ENCODE peak calls at places on chromosomes 5 and 9, in nine cellular contexts. One of them, this sample, is unnamed.

GRCh38 chr9:126965541-126966428 is 51.2 kb downstream of the RALGPS1 start:
- DNase-seq in neural progenitor cell: peak; percentile 67
- DNase-seq in BJ: no peak
- DNase-seq in AG09309: no peak
- DNase-seq in left ventricle myocardium inferior: peak; percentile 47
- DNase-seq in GM06990: peak; percentile 30
- DNase-seq in fibroblast of lung: peak; percentile 39
- DNase-seq in breast epithelium: no peak
- DNase-seq in AG04450: peak; percentile 21
- DNase-seq in this sample: peak; percentile 72

GRCh38 chr5:176904276-176904675 is 5.1 kb upstream of the HK3 start:
- DNase-seq in neural progenitor cell: no peak
- DNase-seq in BJ: no peak
- DNase-seq in AG09309: no peak
- DNase-seq in left ventricle myocardium inferior: no peak
- DNase-seq in GM06990: no peak
- DNase-seq in fibroblast of lung: no peak
- DNase-seq in breast epithelium: no peak
- DNase-seq in AG04450: no peak
- DNase-seq in this sample: no peak

GRCh38 chr9:114390952-114391351 is 3.2 kb upstream of the AKNA start:
- DNase-seq in neural progenitor cell: no peak
- DNase-seq in BJ: no peak
- DNase-seq in AG09309: no peak
- DNase-seq in left ventricle myocardium inferior: no peak
- DNase-seq in GM06990: no peak
- DNase-seq in fibroblast of lung: no peak
- DNase-seq in breast epithelium: no peak
- DNase-seq in AG04450: no peak
- DNase-seq in this sample: no peak

GRCh38 chr9:36640982-36641381 is 68.3 kb downstream of the MELK start:
- DNase-seq in neural progenitor cell: no peak
- DNase-seq in BJ: no peak
- DNase-seq in AG09309: no peak
- DNase-seq in left ventricle myocardium inferior: no peak
- DNase-seq in GM06990: no peak
- DNase-seq in fibroblast of lung: no peak
- DNase-seq in breast epithelium: no peak
- DNase-seq in AG04450: no peak
- DNase-seq in this sample: no peak

GRCh38 chr9:72726951-72727350 is 205.5 kb downstream of the TMC1 start:
- DNase-seq in neural progenitor cell: no peak
- DNase-seq in BJ: no peak
- DNase-seq in AG09309: no peak
- DNase-seq in left ventricle myocardium inferior: no peak
- DNase-seq in GM06990: no peak
- DNase-seq in fibroblast of lung: peak; percentile 73
- DNase-seq in breast epithelium: no peak
- DNase-seq in AG04450: no peak
- DNase-seq in this sample: no peak

GRCh38 chr9:9924369-9924768 is 688.4 kb downstream of the PTPRD start:
- DNase-seq in neural progenitor cell: no peak
- DNase-seq in BJ: no peak
- DNase-seq in AG09309: no peak
- DNase-seq in left ventricle myocardium inferior: no peak
- DNase-seq in GM06990: no peak
- DNase-seq in fibroblast of lung: no peak
- DNase-seq in breast epithelium: no peak
- DNase-seq in AG04450: no peak
- DNase-seq in this sample: no peak

GRCh38 chr5:50968296-50969206 is 302.1 kb downstream of the PARP8 start:
- DNase-seq in neural progenitor cell: peak; percentile 92
- DNase-seq in BJ: no peak
- DNase-seq in AG09309: no peak
- DNase-seq in left ventricle myocardium inferior: no peak
- DNase-seq in GM06990: no peak
- DNase-seq in fibroblast of lung: no peak
- DNase-seq in breast epithelium: no peak
- DNase-seq in AG04450: no peak
- DNase-seq in this sample: no peak

GRCh38 chr5:98982880-98983279 is 54.1 kb upstream of the CHD1 start:
- DNase-seq in neural progenitor cell: no peak
- DNase-seq in BJ: no peak
- DNase-seq in AG09309: no peak
- DNase-seq in left ventricle myocardium inferior: no peak
- DNase-seq in GM06990: no peak
- DNase-seq in fibroblast of lung: no peak
- DNase-seq in breast epithelium: no peak
- DNase-seq in AG04450: no peak
- DNase-seq in this sample: no peak

GRCh38 chr9:36438536-36438935 is 38.5 kb upstream of the RNF38 start:
- DNase-seq in neural progenitor cell: no peak
- DNase-seq in BJ: no peak
- DNase-seq in AG09309: no peak
- DNase-seq in left ventricle myocardium inferior: no peak
- DNase-seq in GM06990: no peak
- DNase-seq in fibroblast of lung: no peak
- DNase-seq in breast epithelium: no peak
- DNase-seq in AG04450: no peak
- DNase-seq in this sample: no peak

GRCh38 chr9:117021881-117022280 is 334.8 kb downstream of the TRIM32 start:
- DNase-seq in neural progenitor cell: no peak
- DNase-seq in BJ: no peak
- DNase-seq in AG09309: no peak
- DNase-seq in left ventricle myocardium inferior: no peak
- DNase-seq in GM06990: no peak
- DNase-seq in fibroblast of lung: no peak
- DNase-seq in breast epithelium: no peak
- DNase-seq in AG04450: no peak
- DNase-seq in this sample: no peak

GRCh38 chr5:72723584-72723983 is 92.9 kb upstream of the TNPO1 start:
- DNase-seq in neural progenitor cell: no peak
- DNase-seq in BJ: no peak
- DNase-seq in AG09309: no peak
- DNase-seq in left ventricle myocardium inferior: no peak
- DNase-seq in GM06990: no peak
- DNase-seq in fibroblast of lung: no peak
- DNase-seq in breast epithelium: no peak
- DNase-seq in AG04450: no peak
- DNase-seq in this sample: no peak

GRCh38 chr5:72596956-72597355 is 89.7 kb upstream of the ZNF366 start:
- DNase-seq in neural progenitor cell: no peak
- DNase-seq in BJ: no peak
- DNase-seq in AG09309: no peak
- DNase-seq in left ventricle myocardium inferior: no peak
- DNase-seq in GM06990: no peak
- DNase-seq in fibroblast of lung: no peak
- DNase-seq in breast epithelium: no peak
- DNase-seq in AG04450: no peak
- DNase-seq in this sample: no peak

GRCh38 chr5:34013547-34013946 is 5.7 kb upstream of the AMACR start:
- DNase-seq in neural progenitor cell: no peak
- DNase-seq in BJ: no peak
- DNase-seq in AG09309: no peak
- DNase-seq in left ventricle myocardium inferior: no peak
- DNase-seq in GM06990: no peak
- DNase-seq in fibroblast of lung: no peak
- DNase-seq in breast epithelium: no peak
- DNase-seq in AG04450: no peak
- DNase-seq in this sample: no peak

GRCh38 chr5:137143244-137143605 is 355.9 kb downstream of the SPOCK1 start:
- DNase-seq in neural progenitor cell: no peak
- DNase-seq in BJ: no peak
- DNase-seq in AG09309: no peak
- DNase-seq in left ventricle myocardium inferior: no peak
- DNase-seq in GM06990: no peak
- DNase-seq in fibroblast of lung: no peak
- DNase-seq in breast epithelium: no peak
- DNase-seq in AG04450: no peak
- DNase-seq in this sample: no peak

GRCh38 chr9:97502984-97503861 is 1.8 kb downstream of the TMOD1 start:
- DNase-seq in neural progenitor cell: no peak
- DNase-seq in BJ: no peak
- DNase-seq in AG09309: no peak
- DNase-seq in left ventricle myocardium inferior: no peak
- DNase-seq in GM06990: peak; percentile 30
- DNase-seq in fibroblast of lung: no peak
- DNase-seq in breast epithelium: no peak
- DNase-seq in AG04450: no peak
- DNase-seq in this sample: no peak

GRCh38 chr5:58335518-58335917 is 124.4 kb downstream of the PLK2 start:
- DNase-seq in neural progenitor cell: no peak
- DNase-seq in BJ: no peak
- DNase-seq in AG09309: no peak
- DNase-seq in left ventricle myocardium inferior: no peak
- DNase-seq in GM06990: no peak
- DNase-seq in fibroblast of lung: no peak
- DNase-seq in breast epithelium: no peak
- DNase-seq in AG04450: no peak
- DNase-seq in this sample: peak; percentile 10

DNA sequence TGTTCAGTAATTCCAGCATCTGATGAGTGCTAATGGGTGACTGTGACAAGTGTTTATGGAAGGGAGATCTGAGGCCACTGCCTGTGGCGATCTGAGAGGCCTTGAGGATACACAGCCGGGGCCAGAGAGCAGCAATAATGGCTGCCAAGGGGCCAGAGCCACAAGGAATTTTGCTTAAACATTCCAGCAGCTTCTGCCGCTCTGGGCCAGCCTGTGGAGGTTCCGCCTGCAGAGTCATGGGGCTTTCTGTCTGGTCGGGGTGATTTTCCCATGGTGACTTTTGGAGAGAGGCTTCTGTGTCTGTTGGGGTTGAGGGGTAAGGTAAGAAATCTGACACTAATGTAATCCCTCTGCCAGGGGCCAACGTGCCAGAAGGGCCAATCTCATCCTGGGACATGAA is 353.5 kb downstream of the ADAMTS6 start:
- DNase-seq in neural progenitor cell: peak; percentile 34
- DNase-seq in BJ: no peak
- DNase-seq in AG09309: no peak
- DNase-seq in left ventricle myocardium inferior: no peak
- DNase-seq in GM06990: no peak
- DNase-seq in fibroblast of lung: peak; percentile 58
- DNase-seq in breast epithelium: no peak
- DNase-seq in AG04450: no peak
- DNase-seq in this sample: peak; percentile 27
- H3K4me3 ChIP-seq in neural progenitor cell: no peak overlapping the region
- H3K4me3 ChIP-seq in BJ: no peak overlapping the region
- H3K4me3 ChIP-seq in AG09309: no peak overlapping the region
- H3K4me3 ChIP-seq in left ventricle myocardium inferior: no peak overlapping the region
- H3K4me3 ChIP-seq in GM06990: no peak overlapping the region
- H3K4me3 ChIP-seq in fibroblast of lung: no peak overlapping the region
- H3K4me3 ChIP-seq in breast epithelium: no peak overlapping the region
- H3K4me3 ChIP-seq in AG04450: no peak overlapping the region
- H3K4me3 ChIP-seq in this sample: no peak overlapping the region

GRCh38 chr5:102792705-102793104 is 37.6 kb downstream of the PAM start:
- DNase-seq in neural progenitor cell: no peak
- DNase-seq in BJ: no peak
- DNase-seq in AG09309: no peak
- DNase-seq in left ventricle myocardium inferior: no peak
- DNase-seq in GM06990: no peak
- DNase-seq in fibroblast of lung: peak; percentile 22
- DNase-seq in breast epithelium: no peak
- DNase-seq in AG04450: no peak
- DNase-seq in this sample: peak; percentile 26
- TF ChIP-seq CTCF in neural progenitor cell: peak; percentile 36
- TF ChIP-seq CTCF in BJ: no peak
- TF ChIP-seq CTCF in AG09309: peak; percentile 23
- TF ChIP-seq CTCF in left ventricle myocardium inferior: peak; percentile 37
- TF ChIP-seq CTCF in GM06990: peak; percentile 41
- TF ChIP-seq CTCF in fibroblast of lung: peak; percentile 35
- TF ChIP-seq CTCF in breast epithelium: no peak
- TF ChIP-seq CTCF in AG04450: peak; percentile 22
- TF ChIP-seq CTCF in this sample: peak; percentile 29

GRCh38 chr9:20373263-20373662 is 249.0 kb downstream of the MLLT3 start:
- DNase-seq in neural progenitor cell: no peak
- DNase-seq in BJ: no peak
- DNase-seq in AG09309: no peak
- DNase-seq in left ventricle myocardium inferior: no peak
- DNase-seq in GM06990: no peak
- DNase-seq in fibroblast of lung: no peak
- DNase-seq in breast epithelium: no peak
- DNase-seq in AG04450: no peak
- DNase-seq in this sample: no peak
- H3K4me3 ChIP-seq in neural progenitor cell: no peak overlapping the region
- H3K4me3 ChIP-seq in BJ: no peak overlapping the region
- H3K4me3 ChIP-seq in AG09309: no peak overlapping the region
- H3K4me3 ChIP-seq in left ventricle myocardium inferior: no peak overlapping the region
- H3K4me3 ChIP-seq in GM06990: no peak overlapping the region
- H3K4me3 ChIP-seq in fibroblast of lung: no peak overlapping the region
- H3K4me3 ChIP-seq in breast epithelium: no peak overlapping the region
- H3K4me3 ChIP-seq in AG04450: no peak overlapping the region
- H3K4me3 ChIP-seq in this sample: no peak overlapping the region

GRCh38 chr5:104187656-104188055 is 625.1 kb upstream of the NUDT12 start:
- DNase-seq in neural progenitor cell: no peak
- DNase-seq in BJ: no peak
- DNase-seq in AG09309: no peak
- DNase-seq in left ventricle myocardium inferior: no peak
- DNase-seq in GM06990: no peak
- DNase-seq in fibroblast of lung: no peak
- DNase-seq in breast epithelium: no peak
- DNase-seq in AG04450: no peak
- DNase-seq in this sample: no peak

GRCh38 chr5:104184264-104184663 is 621.7 kb upstream of the NUDT12 start:
- DNase-seq in neural progenitor cell: no peak
- DNase-seq in BJ: no peak
- DNase-seq in AG09309: no peak
- DNase-seq in left ventricle myocardium inferior: no peak
- DNase-seq in GM06990: no peak
- DNase-seq in fibroblast of lung: peak; percentile 11
- DNase-seq in breast epithelium: no peak
- DNase-seq in AG04450: no peak
- DNase-seq in this sample: no peak

GRCh38 chr5:104189031-104189430 is 626.4 kb upstream of the NUDT12 start:
- DNase-seq in neural progenitor cell: no peak
- DNase-seq in BJ: no peak
- DNase-seq in AG09309: peak; percentile 37
- DNase-seq in left ventricle myocardium inferior: no peak
- DNase-seq in GM06990: no peak
- DNase-seq in fibroblast of lung: peak; percentile 96
- DNase-seq in breast epithelium: no peak
- DNase-seq in AG04450: peak; percentile 48
- DNase-seq in this sample: peak; percentile 44

GRCh38 chr5:104186100-104186499 is 623.5 kb upstream of the NUDT12 start:
- DNase-seq in neural progenitor cell: peak; percentile 10
- DNase-seq in BJ: no peak
- DNase-seq in AG09309: no peak
- DNase-seq in left ventricle myocardium inferior: no peak
- DNase-seq in GM06990: no peak
- DNase-seq in fibroblast of lung: peak; percentile 62
- DNase-seq in breast epithelium: no peak
- DNase-seq in AG04450: no peak
- DNase-seq in this sample: peak; percentile 48

DNA sequence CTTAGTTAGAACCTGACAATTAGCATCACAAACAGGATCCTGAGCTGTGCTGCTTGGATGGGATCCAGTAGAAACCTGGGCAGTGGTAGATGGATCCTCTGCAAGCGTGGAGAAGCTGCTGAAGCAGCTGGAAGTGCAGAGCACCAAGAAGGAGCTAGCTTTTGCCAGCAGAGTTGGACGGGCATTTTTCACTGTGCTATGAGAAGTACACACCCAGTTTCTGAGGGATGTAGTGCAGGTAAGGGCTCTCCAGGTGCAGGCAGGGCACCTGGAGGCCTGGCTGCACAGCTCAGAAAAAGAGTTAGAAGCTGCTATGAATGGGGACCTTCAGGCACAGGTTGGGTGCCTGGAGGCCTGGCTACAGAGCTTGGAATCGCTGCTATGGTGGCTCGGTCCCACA is 623.9 kb upstream of the NUDT12 start:
- DNase-seq in neural progenitor cell: no peak
- DNase-seq in BJ: no peak
- DNase-seq in AG09309: no peak
- DNase-seq in left ventricle myocardium inferior: no peak
- DNase-seq in GM06990: no peak
- DNase-seq in fibroblast of lung: no peak
- DNase-seq in breast epithelium: no peak
- DNase-seq in AG04450: no peak
- DNase-seq in this sample: no peak
- TF ChIP-seq CTCF in neural progenitor cell: no peak
- TF ChIP-seq CTCF in BJ: no peak
- TF ChIP-seq CTCF in AG09309: no peak
- TF ChIP-seq CTCF in left ventricle myocardium inferior: no peak
- TF ChIP-seq CTCF in GM06990: no peak
- TF ChIP-seq CTCF in fibroblast of lung: no peak
- TF ChIP-seq CTCF in breast epithelium: no peak
- TF ChIP-seq CTCF in AG04450: no peak
- TF ChIP-seq CTCF in this sample: no peak

This sample was measured in fibroblast of villous mesenchyme.